ENCODE peak calls at places on chromosomes 4 and X, in four cellular contexts. One of them, this sample, is unnamed.

GRCh38 chrX:67582436-67582835 is 38.6 kb downstream of the AR start:
- DNase-seq in Caco-2: no peak
- DNase-seq in tibial artery: no peak
- DNase-seq in DND-41: no peak
- DNase-seq in this sample: no peak

GRCh38 chr4:105158837-105159236 is 12.2 kb downstream of the TET2 start:
- DNase-seq in tibial artery: peak; percentile 27
- DNase-seq in DND-41: no peak
- DNase-seq in Caco-2: no peak
- DNase-seq in this sample: no peak

GRCh38 chr4:140185725-140186124 is 31.7 kb upstream of the MAML3 start:
- DNase-seq in tibial artery: no peak
- DNase-seq in Caco-2: no peak
- DNase-seq in DND-41: no peak
- DNase-seq in this sample: no peak

GRCh38 chrX:138856881-138857280 is 145.4 kb upstream of the FGF13 start:
- DNase-seq in tibial artery: no peak
- DNase-seq in DND-41: no peak
- DNase-seq in Caco-2: no peak
- DNase-seq in this sample: no peak

GRCh38 chr4:118589471-118590055 is 95.6 kb upstream of the METTL14 start:
- DNase-seq in DND-41: no peak
- DNase-seq in tibial artery: no peak
- DNase-seq in Caco-2: no peak
- DNase-seq in this sample: no peak

GRCh38 chr4:94011190-94011589 is 182.6 kb downstream of the ATOH1 start:
- DNase-seq in tibial artery: no peak
- DNase-seq in Caco-2: no peak
- DNase-seq in DND-41: no peak
- DNase-seq in this sample: no peak

GRCh38 chr4:2799971-2800690 is 7.2 kb downstream of the SH3BP2 start:
- DNase-seq in Caco-2: no peak
- DNase-seq in tibial artery: peak; percentile 24
- DNase-seq in DND-41: no peak
- DNase-seq in this sample: no peak

GRCh38 chr4:152920768-152921167 is 15.4 kb upstream of the FHDC1 start:
- DNase-seq in Caco-2: no peak
- DNase-seq in tibial artery: no peak
- DNase-seq in DND-41: no peak
- DNase-seq in this sample: no peak

GRCh38 chr4:95522682-95523410 is 25.9 kb downstream of the UNC5C start:
- DNase-seq in Caco-2: no peak
- DNase-seq in DND-41: no peak
- DNase-seq in tibial artery: no peak
- DNase-seq in this sample: no peak

GRCh38 chr4:140047017-140047640 is 106.9 kb downstream of the MAML3 start:
- DNase-seq in Caco-2: no peak
- DNase-seq in tibial artery: peak; percentile 22
- DNase-seq in DND-41: no peak
- DNase-seq in this sample: no peak

GRCh38 chr4:1873291-1873690 is 2.1 kb downstream of the NSD2 start:
- DNase-seq in tibial artery: no peak
- DNase-seq in DND-41: no peak
- DNase-seq in Caco-2: no peak
- DNase-seq in this sample: no peak

GRCh38 chr4:6991771-6992557 is 51.2 kb upstream of the TADA2B start:
- DNase-seq in Caco-2: no peak
- DNase-seq in DND-41: no peak
- DNase-seq in tibial artery: peak; percentile 39
- DNase-seq in this sample: no peak

GRCh38 chr4:124867551-124867950 is 155.0 kb upstream of the ANKRD50 start:
- DNase-seq in DND-41: no peak
- DNase-seq in Caco-2: no peak
- DNase-seq in tibial artery: no peak
- DNase-seq in this sample: no peak

GRCh38 chrX:9539611-9540387 is 74.9 kb downstream of the TBL1X start:
- DNase-seq in Caco-2: no peak
- DNase-seq in tibial artery: no peak
- DNase-seq in DND-41: peak; percentile 29
- DNase-seq in this sample: no peak

GRCh38 chr4:141375855-141376254 is 155.2 kb downstream of the ZNF330 start:
- DNase-seq in Caco-2: no peak
- DNase-seq in DND-41: no peak
- DNase-seq in tibial artery: no peak
- DNase-seq in this sample: no peak

GRCh38 chrX:13498220-13498619 is 71.2 kb upstream of the EGFL6 start:
- DNase-seq in Caco-2: no peak
- DNase-seq in DND-41: no peak
- DNase-seq in tibial artery: no peak
- DNase-seq in this sample: no peak

GRCh38 chr4:110287130-110287529 is 88.7 kb upstream of the ELOVL6 start:
- DNase-seq in DND-41: no peak
- DNase-seq in Caco-2: no peak
- DNase-seq in tibial artery: no peak
- DNase-seq in this sample: no peak

This sample was measured in mesenteric fat pad.